ENCODE peak calls at places on chromosomes 3 and 15, in ten cellular contexts. D is PC-3, H is lower leg skin, J is cardiac muscle cell, V is tibial nerve, X is left ventricle myocardium inferior, Q is GM12865, A is endothelial cell, S is RWPE1, M is IMR-90. B is an unnamed sample.

GRCh38 chr3:185992801-185993467 is 55.1 kb upstream of the TRA2B start:
- DNase-seq in J (no peak), Q (no peak), X (no peak), S (no peak), V (peak), M (peak), A (no peak), H (peak), D (no peak), B (peak)

GRCh38 chr15:33309602-33310276 is 1.0 kb upstream of the RYR3 start:
- DNase-seq in S (no peak), M (no peak), A (peak), Q (peak), X (no peak), D (peak), H (no peak), V (no peak), J (peak), B (no peak)

GRCh38 chr3:192816274-192816853 is 89.0 kb upstream of the FGF12 start:
- DNase-seq in X (no peak), H (no peak), A (peak), Q (peak), S (peak), V (peak), J (peak), M (peak), D (peak), B (no peak)

GRCh38 chr3:144586382-144586781 is 614.8 kb downstream of the DIPK2A start:
- DNase-seq in X (no peak), S (no peak), A (no peak), M (peak), D (no peak), H (no peak), V (no peak), Q (no peak), J (no peak), B (no peak)

GRCh38 chr15:90885432-90886290 is 1.4 kb downstream of the FES start:
- DNase-seq in D (peak), A (peak), S (peak), X (peak), V (peak), J (peak), Q (peak), H (peak), M (peak), B (peak)

GRCh38 chr15:57090460-57090859 is 172.0 kb downstream of the TCF12 start:
- DNase-seq in M (no peak), H (no peak), X (no peak), V (no peak), D (no peak), Q (no peak), S (no peak), J (peak), A (no peak), B (no peak)

GRCh38 chr3:111971533-111971932 is 7.3 kb upstream of the ABHD10 start:
- DNase-seq in H (no peak), Q (no peak), V (no peak), D (no peak), S (no peak), A (no peak), M (no peak), X (peak), J (peak), B (no peak)

GRCh38 chr3:23926736-23927135 is 9.8 kb downstream of the RPL15 start:
- DNase-seq in S (no peak), M (no peak), V (no peak), D (no peak), A (no peak), Q (no peak), J (no peak), X (no peak), H (no peak), B (no peak)

GRCh38 chr3:133891662-133892389 is 3.9 kb downstream of the RAB6B start:
- DNase-seq in V (no peak), M (no peak), D (no peak), S (no peak), X (no peak), J (no peak), Q (no peak), A (no peak), H (no peak), B (no peak)

GRCh38 chr15:91894606-91895005 is 41.1 kb downstream of the SLCO3A1 start:
- DNase-seq in V (no peak), A (no peak), X (no peak), H (peak), Q (no peak), S (peak), J (no peak), D (no peak), M (peak), B (no peak)

GRCh38 chr3:196803891-196804468 is 63.7 kb upstream of the SENP5 start:
- DNase-seq in M (no peak), Q (no peak), D (no peak), A (no peak), X (no peak), V (no peak), H (no peak), J (no peak), S (no peak), B (no peak)

GRCh38 chr15:23472678-23473077 is 25.6 kb upstream of the GOLGA6L2 start:
- DNase-seq in D (peak), M (no peak), H (no peak), Q (no peak), X (no peak), A (no peak), V (no peak), J (no peak), S (no peak), B (no peak)

GRCh38 chr3:13513051-13513912 is 33.2 kb downstream of the HDAC11 start:
- DNase-seq in A (no peak), D (peak), J (peak), V (peak), M (peak), S (no peak), H (peak), Q (no peak), X (no peak), B (no peak)

GRCh38 chr3:11140054-11140712 is 14.1 kb upstream of the HRH1 start:
- DNase-seq in J (no peak), A (no peak), S (peak), H (peak), Q (peak), M (no peak), D (peak), X (no peak), V (peak), B (no peak)

GRCh38 chr15:76073554-76073953 is 13.8 kb downstream of the TMEM266 start:
- DNase-seq in V (no peak), S (peak), A (no peak), H (no peak), X (no peak), D (peak), M (no peak), Q (no peak), J (no peak), B (no peak)

GRCh38 chr3:46860381-46861292 is 2.6 kb downstream of the MYL3 start:
- DNase-seq in J (peak), A (peak), Q (peak), M (no peak), X (peak), H (no peak), V (no peak), S (no peak), D (peak), B (no peak)

GRCh38 chr3:72949016-72949415 is 47.6 kb upstream of the PPP4R2 start:
- DNase-seq in J (no peak), V (no peak), S (no peak), D (no peak), H (no peak), A (no peak), M (no peak), Q (no peak), X (no peak), B (no peak)

GRCh38 chr3:129224984-129225393 is 24.4 kb upstream of the COPG1 start:
- DNase-seq in H (peak), J (no peak), M (peak), Q (no peak), S (peak), X (peak), V (peak), A (peak), D (peak), B (no peak)

GRCh38 chr3:152497457-152497856 is 228.7 kb downstream of the MBNL1 start:
- DNase-seq in S (no peak), V (peak), H (no peak), X (no peak), A (no peak), Q (no peak), J (no peak), M (peak), D (no peak), B (no peak)

GRCh38 chr3:153903430-153903829 is 217.8 kb upstream of the ARHGEF26 start:
- DNase-seq in M (no peak), V (no peak), Q (no peak), H (no peak), J (no peak), S (no peak), D (no peak), A (no peak), X (no peak), B (no peak)

GRCh38 chr3:187491371-187491770 is 123.2 kb downstream of the RTP4 start:
- DNase-seq in H (no peak), A (no peak), V (no peak), Q (no peak), J (no peak), X (no peak), M (no peak), S (no peak), D (no peak), B (no peak)

GRCh38 chr15:59917504-59918157 is 86.5 kb upstream of the FOXB1 start:
- DNase-seq in D (peak), X (no peak), Q (peak), H (peak), J (peak), V (peak), A (peak), M (peak), S (peak), B (no peak)

GRCh38 chr15:85865070-85865684 is 70.5 kb upstream of the KLHL25 start:
- DNase-seq in A (peak), Q (peak), H (no peak), V (no peak), D (peak), S (peak), M (peak), X (no peak), J (peak), B (no peak)

GRCh38 chr15:48066456-48066855 is 54.3 kb upstream of the SLC24A5 start:
- DNase-seq in J (no peak), Q (no peak), S (no peak), V (no peak), A (no peak), H (no peak), D (no peak), X (no peak), M (no peak), B (no peak)

GRCh38 chr3:194134231-194134756 is 1.7 kb upstream of the HES1 start:
- DNase-seq in M (no peak), Q (peak), D (no peak), J (peak), H (peak), A (peak), V (peak), S (no peak), X (peak), B (peak)

GRCh38 chr3:114226313-114226712 is 11.1 kb downstream of the ZNF80 start:
- DNase-seq in J (no peak), A (no peak), S (no peak), X (no peak), V (no peak), Q (no peak), D (no peak), M (no peak), H (no peak), B (no peak)

GRCh38 chr3:184604039-184604955 is 42.7 kb downstream of the EPHB3 start:
- DNase-seq in Q (no peak), M (no peak), D (no peak), S (no peak), A (peak), H (no peak), X (no peak), J (peak), V (no peak), B (no peak)

GRCh38 chr3:179436517-179436916 is 14.8 kb downstream of the GNB4 start:
- DNase-seq in D (no peak), H (no peak), X (no peak), Q (no peak), A (no peak), V (no peak), M (no peak), S (no peak), J (no peak), B (no peak)

GRCh38 chr15:50149090-50149489 is 30.1 kb upstream of the ATP8B4 start:
- DNase-seq in S (no peak), M (no peak), J (no peak), H (no peak), A (no peak), X (no peak), Q (no peak), D (peak), V (no peak), B (no peak)

DNA sequence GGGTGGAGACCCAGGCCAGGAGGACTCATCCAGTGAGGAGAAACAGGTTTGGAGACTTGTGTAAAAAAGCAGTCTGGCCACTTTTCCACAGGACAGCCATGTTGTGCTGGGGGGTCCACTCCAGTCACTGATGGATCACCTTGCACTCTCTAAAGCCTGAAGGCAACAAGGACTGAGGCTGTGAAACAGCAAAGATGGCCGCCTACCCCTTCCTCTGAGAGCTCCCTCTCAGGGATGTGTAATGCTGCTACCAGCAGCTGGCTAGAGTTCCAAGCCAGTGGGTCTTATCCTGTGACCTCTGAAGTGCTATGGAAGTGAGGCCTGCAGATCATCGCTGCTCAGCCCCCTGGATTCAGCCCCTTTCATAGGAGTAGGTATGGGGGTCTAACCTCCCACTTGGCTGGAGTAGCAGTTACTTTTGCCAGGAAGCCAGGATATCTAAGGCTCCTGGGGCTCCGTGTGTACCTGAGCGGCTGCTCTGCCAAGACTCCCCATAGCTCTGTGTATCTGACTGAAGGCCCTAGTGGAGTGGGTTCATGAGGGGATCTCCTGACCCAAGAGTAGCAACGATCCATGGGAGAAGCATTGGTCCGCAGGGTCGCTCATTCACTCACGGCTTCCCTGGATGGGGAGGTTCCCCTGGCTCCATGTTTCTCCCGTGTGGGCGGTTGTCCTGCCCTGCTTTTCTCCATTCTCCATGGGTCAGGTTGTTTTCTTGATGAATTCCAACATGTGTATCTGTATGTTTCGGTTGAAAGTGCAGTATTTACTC is 69.9 kb upstream of the TNFSF10 start:
- DNase-seq in M (no peak), Q (peak), X (no peak), V (no peak), D (no peak), A (no peak), H (no peak), S (no peak), J (no peak), B (no peak)
- TF ChIP-seq CTCF in M (no peak), Q (no peak), X (no peak), V (no peak), D (no peak), A (no peak), H (no peak), S (no peak), J (no peak), B (no peak)

DNA sequence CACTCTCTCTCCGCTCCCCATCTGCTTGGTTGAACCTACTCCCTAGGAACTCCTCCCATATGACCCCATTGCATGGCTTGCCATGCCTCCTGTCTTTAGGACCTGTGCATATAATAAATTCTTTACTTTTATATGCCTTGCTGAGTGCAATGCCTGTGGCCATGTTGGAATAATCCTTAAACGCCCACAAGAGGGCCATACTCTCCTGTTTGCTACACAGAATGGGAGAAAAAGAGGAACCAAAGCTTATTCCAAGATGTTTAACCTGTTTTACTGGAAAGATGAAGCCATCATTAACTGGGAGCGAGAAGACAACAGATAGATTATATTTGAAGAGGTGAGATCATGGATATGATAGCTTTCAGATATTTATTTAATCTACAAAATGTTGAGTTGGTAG is 1097.8 kb downstream of the NAALADL2 start:
- DNase-seq in A (peak), S (no peak), J (no peak), V (no peak), D (peak), X (no peak), M (peak), H (no peak), Q (no peak), B (no peak)
- TF ChIP-seq CTCF in A (no peak), S (no peak), J (no peak), V (no peak), D (peak), X (peak), M (peak), H (no peak), Q (no peak), B (peak)

DNA sequence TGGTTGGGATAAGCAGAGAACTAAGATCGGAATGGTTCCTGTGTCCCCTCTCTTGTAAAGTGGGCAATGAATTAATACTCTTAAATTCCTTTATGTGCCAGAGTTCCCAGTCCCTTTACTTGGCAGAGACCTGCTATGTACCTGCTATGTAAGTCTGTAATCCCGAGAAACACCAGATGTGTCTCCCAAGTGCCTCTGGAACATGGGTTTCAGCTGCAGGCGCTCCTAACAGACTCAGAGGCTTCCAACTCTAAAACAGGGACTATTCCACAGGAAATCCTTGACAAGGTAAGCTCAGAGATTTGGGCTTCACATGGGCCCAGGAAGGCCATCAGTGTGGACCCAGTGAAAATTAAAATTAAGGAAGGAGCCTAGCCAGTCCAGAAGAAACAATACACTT is 117.7 kb upstream of the PLCL2 start:
- DNase-seq in M (no peak), J (peak), V (no peak), A (no peak), H (no peak), D (peak), Q (no peak), X (no peak), S (no peak), B (no peak)
- TF ChIP-seq CTCF in M (no peak), J (no peak), V (no peak), A (no peak), H (no peak), D (no peak), Q (no peak), X (peak), S (no peak), B (no peak)

GRCh38 chr3:56780935-56781334 is 20.8 kb downstream of the ARHGEF3 start:
- DNase-seq in X (no peak), D (no peak), S (no peak), M (no peak), H (no peak), A (no peak), J (no peak), Q (no peak), V (no peak), B (no peak)
- TF ChIP-seq CTCF in X (no peak), D (no peak), S (no peak), M (no peak), H (no peak), A (no peak), J (no peak), Q (no peak), V (no peak), B (no peak)